ENCODE peak calls at places on chromosomes 4 and X, in four cellular contexts. O is kidney epithelial cell, A is heart right ventricle, G is AG10803. K is an unnamed sample.

GRCh38 chr4:187276786-187277408 is 553.2 kb upstream of the FAT1 start:
- DNase-seq in O (no peak), A (no peak), G (peak; percentile 40), K (no peak)

GRCh38 chr4:65580551-65580950 is 89.7 kb downstream of the EPHA5 start:
- DNase-seq in O (no peak), A (no peak), G (no peak), K (no peak)

GRCh38 chr4:48722509-48723446 is 57.3 kb downstream of the FRYL start:
- DNase-seq in O (no peak), A (no peak), G (peak; percentile 49), K (no peak)

GRCh38 chr4:137300776-137301175 is 231.5 kb downstream of the PCDH18 start:
- DNase-seq in O (no peak), A (no peak), G (no peak), K (no peak)

GRCh38 chr4:6523251-6523650 is 50.8 kb upstream of the PPP2R2C start:
- DNase-seq in O (no peak), A (no peak), G (no peak), K (no peak)

GRCh38 chrX:31260351-31260750 is 188.5 kb upstream of the FTHL17 start:
- DNase-seq in O (no peak), A (no peak), G (peak; percentile 31), K (no peak)

GRCh38 chr4:111064342-111064993 is 441.6 kb upstream of the PITX2 start:
- DNase-seq in O (peak; percentile 97), A (no peak), G (peak; percentile 92), K (peak; percentile 25)

GRCh38 chr4:61374612-61374920 is 174.4 kb downstream of the ADGRL3 start:
- DNase-seq in O (no peak), A (no peak), G (no peak), K (no peak)

GRCh38 chr4:154529737-154530136 is 20.5 kb downstream of the PLRG1 start:
- DNase-seq in O (no peak), A (no peak), G (no peak), K (no peak)

GRCh38 chrX:13167444-13168207 is 123.2 kb upstream of the FAM9C start:
- DNase-seq in O (no peak), A (peak; percentile 45), G (peak; percentile 69), K (peak; percentile 21)

GRCh38 chr4:137387924-137388323 is 144.4 kb downstream of the PCDH18 start:
- DNase-seq in O (no peak), A (no peak), G (peak; percentile 77), K (no peak)

GRCh38 chr4:174152717-174153466 is 130.6 kb downstream of the FBXO8 start:
- DNase-seq in O (no peak), A (no peak), G (no peak), K (no peak)

GRCh38 chrX:114959729-114960128 is 57.7 kb downstream of the IL13RA2 start:
- DNase-seq in O (no peak), A (no peak), G (peak; percentile 23), K (peak; percentile 2)

GRCh38 chrX:9873952-9874351 is 87.7 kb downstream of the SHROOM2 start:
- DNase-seq in O (no peak), A (no peak), G (no peak), K (no peak)

GRCh38 chrX:129984196-129984962 is 1.9 kb downstream of the BCORL1 start:
- DNase-seq in O (no peak), A (peak; percentile 16), G (peak; percentile 3), K (no peak)

GRCh38 chr4:173195132-173195531 is 26.5 kb downstream of the GALNT7 start:
- DNase-seq in O (no peak), A (no peak), G (no peak), K (no peak)

GRCh38 chrX:71111851-71112468 is 583 bp upstream of the IL2RG start:
- DNase-seq in O (no peak), A (no peak), G (no peak), K (no peak)

GRCh38 chr4:137819964-137820383 is 287.7 kb upstream of the PCDH18 start:
- DNase-seq in O (peak; percentile 12), A (no peak), G (peak; percentile 57), K (peak; percentile 24)

GRCh38 chrX:38627683-38628082 is 66.3 kb downstream of the TSPAN7 start:
- DNase-seq in O (no peak), A (no peak), G (no peak), K (no peak)

GRCh38 chr4:48008021-48008596 is 8.4 kb downstream of the CNGA1 start:
- DNase-seq in O (no peak), A (no peak), G (no peak), K (no peak)

GRCh38 chrX:118345045-118345400 is 883 bp upstream of the WDR44 start:
- DNase-seq in O (no peak), A (no peak), G (no peak), K (no peak)

GRCh38 chrX:46737462-46737861 is 21.5 kb downstream of the SLC9A7 start:
- DNase-seq in O (no peak), A (no peak), G (peak; percentile 87), K (no peak)

GRCh38 chr4:36088542-36088941 is 155.8 kb downstream of the ARAP2 start:
- DNase-seq in O (peak; percentile 43), A (no peak), G (no peak), K (no peak)

GRCh38 chr4:85681194-85681803 is 206.3 kb downstream of the ARHGAP24 start:
- DNase-seq in O (peak; percentile 83), A (peak; percentile 53), G (peak; percentile 99), K (peak; percentile 86)

GRCh38 chrX:41781500-41781899 is 57.5 kb downstream of the GPR82 start:
- DNase-seq in O (no peak), A (no peak), G (peak; percentile 45), K (no peak)

GRCh38 chr4:89939994-89940393 is 45.3 kb downstream of the MMRN1 start:
- DNase-seq in O (no peak), A (peak; percentile 25), G (no peak), K (no peak)

GRCh38 chrX:97563531-97564133 is 679.9 kb downstream of the RPA4 start:
- DNase-seq in O (peak; percentile 16), A (peak; percentile 13), G (peak; percentile 61), K (peak; percentile 1)

GRCh38 chrX:153511784-153512500 is 5.5 kb upstream of the ATP2B3 start:
- DNase-seq in O (no peak), A (no peak), G (no peak), K (no peak)

GRCh38 chr4:107577743-107578142 is 142.3 kb downstream of the PAPSS1 start:
- DNase-seq in O (no peak), A (no peak), G (no peak), K (no peak)

GRCh38 chr4:154984148-154984547 is 203.1 kb downstream of the RBM46 start:
- DNase-seq in O (no peak), A (no peak), G (no peak), K (no peak)

GRCh38 chr4:137463377-137464003 is 68.8 kb downstream of the PCDH18 start:
- DNase-seq in O (no peak), A (no peak), G (no peak), K (no peak)

GRCh38 chrX:43706786-43707185 is 50.7 kb downstream of the MAOA start:
- DNase-seq in O (no peak), A (no peak), G (peak; percentile 3), K (no peak)

GRCh38 chr4:54897590-54897989 is 227.8 kb downstream of the KDR start:
- DNase-seq in O (no peak), A (no peak), G (peak; percentile 69), K (no peak)

GRCh38 chrX:110276778-110277177 is 41.1 kb downstream of the AMMECR1 start:
- DNase-seq in O (no peak), A (no peak), G (no peak), K (no peak)

GRCh38 chr4:86706923-86707597 is 112.9 kb downstream of the PTPN13 start:
- DNase-seq in O (no peak), A (no peak), G (peak; percentile 8), K (no peak)

GRCh38 chrX:40102393-40103381 is 4.9 kb upstream of the BCOR start:
- DNase-seq in O (no peak), A (no peak), G (no peak), K (no peak)

GRCh38 chr4:139959398-139959797 is 194.6 kb downstream of the MAML3 start:
- DNase-seq in O (no peak), A (no peak), G (no peak), K (no peak)

GRCh38 chrX:19863237-19864223 is 23.9 kb downstream of the SH3KBP1 start:
- DNase-seq in O (no peak), A (no peak), G (peak; percentile 46), K (no peak)

GRCh38 chr4:17647176-17647806 is 32.9 kb downstream of the MED28 start:
- DNase-seq in O (no peak), A (no peak), G (no peak), K (no peak)

GRCh38 chr4:17642404-17642783 is 28.0 kb downstream of the MED28 start:
- DNase-seq in O (no peak), A (no peak), G (no peak), K (no peak)

GRCh38 chr4:17646693-17647092 is 32.3 kb downstream of the MED28 start:
- DNase-seq in O (no peak), A (no peak), G (no peak), K (no peak)

GRCh38 chr4:17650404-17650803 is 36.0 kb downstream of the MED28 start:
- DNase-seq in O (no peak), A (no peak), G (no peak), K (no peak)

GRCh38 chr4:17647927-17648326 is 33.5 kb downstream of the MED28 start:
- DNase-seq in O (no peak), A (no peak), G (no peak), K (no peak)
- TF ChIP-seq CTCF in O (peak; percentile 5), A (no peak), G (no peak), K (peak; percentile 12)

GRCh38 chr4:118774321-118774720 is 61.6 kb downstream of the SEC24D start:
- DNase-seq in O (no peak), A (no peak), G (no peak), K (no peak)
- H3K4me3 ChIP-seq in O (no peak overlapping the region), A (no peak overlapping the region), G (no peak overlapping the region), K (no peak overlapping the region)

GRCh38 chr4:57100979-57101629 is 9.1 kb downstream of the IGFBP7 start:
- DNase-seq in O (no peak), A (no peak), G (peak; percentile 45), K (no peak)
- TF ChIP-seq CTCF in O (no peak), A (no peak), G (no peak), K (no peak)

GRCh38 chr4:152148057-152148456 is 387.2 kb upstream of the GATB start:
- DNase-seq in O (no peak), A (no peak), G (no peak), K (no peak)
- H3K4me3 ChIP-seq in O (no peak overlapping the region), A (no peak overlapping the region), G (no peak overlapping the region), K (no peak overlapping the region)

DNA sequence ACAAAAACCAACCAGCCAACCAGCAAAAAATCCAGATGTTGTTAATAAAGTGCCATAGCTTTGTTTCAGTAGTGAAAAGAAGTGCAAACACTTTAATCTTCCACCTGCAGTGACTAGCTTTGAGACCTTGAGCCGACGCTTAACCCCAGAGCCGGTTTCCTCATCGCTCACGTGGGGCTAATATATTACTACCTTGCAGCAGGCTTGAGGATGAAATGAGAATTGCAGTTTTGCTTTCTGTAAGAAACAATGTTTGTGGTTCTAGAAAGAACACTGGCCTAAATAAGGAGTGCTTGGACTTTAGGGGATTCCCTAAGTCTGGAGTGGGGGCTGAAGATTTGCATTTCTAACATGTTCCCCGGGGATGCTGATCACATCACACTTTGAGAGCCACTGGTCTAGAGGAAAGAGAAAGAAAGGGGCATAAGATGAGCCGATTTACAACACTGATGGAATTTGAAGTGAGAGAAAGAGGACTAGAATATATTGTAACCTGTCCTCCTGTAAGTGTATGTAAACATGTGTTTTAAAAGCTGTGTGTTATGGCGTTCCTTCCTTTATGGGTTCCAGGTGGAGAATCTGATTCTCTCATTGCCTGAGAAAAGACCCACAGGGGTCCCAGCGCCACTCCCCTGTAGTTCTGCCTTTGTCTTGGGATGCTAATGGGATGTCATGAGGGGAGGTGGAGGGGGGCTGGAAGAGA is 1.4 kb downstream of the FGF2 start:
- DNase-seq in O (peak; percentile 43), A (no peak), G (peak; percentile 58), K (no peak)
- TF ChIP-seq CTCF in O (no peak), A (peak; percentile 22), G (peak; percentile 37), K (no peak)

GRCh38 chr4:3041192-3042142 is 32.9 kb downstream of the HTT-AS start:
- DNase-seq in O (no peak), A (peak; percentile 37), G (peak; percentile 71), K (peak; percentile 9)
- H3K4me3 ChIP-seq in O (peak overlapping the region; percentile 7), A (peak overlapping the region; percentile 51), G (peak overlapping the region; percentile 69), K (peak overlapping the region; percentile 31)

K was measured in HFF-Myc.